ENCODE peak calls at places on chromosomes 4 and X, in four cellular contexts. B, P, Y and S are unnamed samples.
A peak's percentile ranks its signal among the peaks of the same experiment; 100 is the strongest.

GRCh38 chrX:40151211-40152172 is 53.7 kb upstream of the BCOR start:
- DNase-seq in B (peak; percentile 73), Y (no peak), P (peak; percentile 18), S (no peak)

GRCh38 chr4:164847967-164848649 is 28.9 kb upstream of the APELA start:
- DNase-seq in Y (no peak), P (no peak), B (no peak), S (no peak)

GRCh38 chr4:155530857-155531256 is 135.8 kb upstream of the GUCY1A1 start:
- DNase-seq in B (no peak), P (no peak), Y (no peak), S (no peak)

GRCh38 chr4:83757121-83757621 is 221.3 kb downstream of the GPAT3 start:
- DNase-seq in Y (no peak), B (no peak), P (no peak), S (no peak)

GRCh38 chr4:7026107-7026506 is 17.1 kb upstream of the TADA2B start:
- DNase-seq in Y (no peak), P (no peak), B (no peak), S (no peak)

GRCh38 chrX:132676102-132676501 is 187.3 kb upstream of the MBNL3 start:
- DNase-seq in Y (no peak), B (no peak), P (peak; percentile 2), S (no peak)

GRCh38 chrX:150032742-150033141 is 94.5 kb upstream of the EOLA2 start:
- DNase-seq in B (no peak), P (no peak), Y (no peak), S (no peak)

GRCh38 chr4:21964762-21965319 is 16.3 kb upstream of the KCNIP4 start:
- DNase-seq in B (no peak), P (no peak), Y (no peak), S (no peak)

GRCh38 chr4:48620093-48620492 is 130.0 kb downstream of the ZAR1 start:
- DNase-seq in P (no peak), B (no peak), Y (no peak), S (no peak)

GRCh38 chr4:6308890-6309643 is 39.4 kb downstream of the WFS1 start:
- DNase-seq in P (peak; percentile 64), B (no peak), Y (no peak), S (no peak)

GRCh38 chrX:68363984-68364383 is 69.3 kb downstream of the OPHN1 start:
- DNase-seq in B (no peak), Y (no peak), P (no peak), S (no peak)

GRCh38 chrX:134931550-134931949 is 59.2 kb upstream of the SMIM10 start:
- DNase-seq in Y (no peak), P (no peak), B (no peak), S (no peak)

GRCh38 chr4:143178923-143179322 is 5.8 kb upstream of the USP38 start:
- DNase-seq in P (no peak), Y (no peak), B (no peak), S (no peak)

GRCh38 chr4:125741825-125742452 is 427.2 kb downstream of the FAT4 start:
- DNase-seq in Y (no peak), B (no peak), P (no peak), S (no peak)

GRCh38 chr4:54423066-54423465 is 194.0 kb downstream of the PDGFRA start:
- DNase-seq in B (no peak), P (no peak), Y (no peak), S (no peak)

GRCh38 chr4:184514121-184514988 is 40.0 kb upstream of the IRF2 start:
- DNase-seq in P (no peak), Y (peak; percentile 34), B (peak; percentile 70), S (no peak)

GRCh38 chrX:53900623-53901022 is 143.7 kb downstream of the PHF8 start:
- DNase-seq in P (no peak), B (no peak), Y (no peak), S (no peak)

GRCh38 chrX:15269618-15270521 is at the start of gene ASB9:
- DNase-seq in B (peak; percentile 75), P (no peak), Y (no peak), S (no peak)

GRCh38 chrX:130378008-130378669 is 7.3 kb downstream of the GPR119 start:
- DNase-seq in P (no peak), Y (no peak), B (no peak), S (no peak)

GRCh38 chrX:121000589-121000988 is 15.0 kb upstream of the CT47A1 start:
- DNase-seq in Y (no peak), B (no peak), P (no peak), S (no peak)

GRCh38 chr4:117324851-117325491 is 239.6 kb upstream of the TRAM1L1 start:
- DNase-seq in P (no peak), B (no peak), Y (no peak), S (no peak)

GRCh38 chr4:106019771-106020170 is 124.5 kb downstream of the NPNT start:
- DNase-seq in P (no peak), B (no peak), Y (no peak), S (no peak)

GRCh38 chr4:112329672-112330372 is 32.7 kb downstream of the ALPK1 start:
- DNase-seq in Y (no peak), P (no peak), B (no peak), S (no peak)

GRCh38 chr4:33722800-33723511 is 2521.4 kb downstream of the ARAP2 start:
- DNase-seq in Y (no peak), P (no peak), B (no peak), S (no peak)

GRCh38 chr4:132593717-132594400 is 555.2 kb upstream of the PCDH10 start:
- DNase-seq in B (no peak), P (no peak), Y (no peak), S (no peak)

GRCh38 chr4:787561-787981 is 38.4 kb downstream of the CPLX1 start:
- DNase-seq in B (no peak), Y (no peak), P (no peak), S (no peak)

GRCh38 chr4:40214038-40214437 is 17.2 kb downstream of the RHOH start:
- DNase-seq in Y (no peak), P (no peak), B (no peak), S (no peak)

GRCh38 chr4:6491235-6491634 is 18.8 kb upstream of the PPP2R2C start:
- DNase-seq in Y (no peak), P (no peak), B (no peak), S (no peak)

GRCh38 chrX:110964761-110965160 is 131.2 kb upstream of the PAK3 start:
- DNase-seq in B (no peak), P (no peak), Y (no peak), S (no peak)

GRCh38 chr4:146235654-146236570 is 21.6 kb downstream of the REELD1 start:
- DNase-seq in B (no peak), P (no peak), Y (no peak), S (no peak)